ENCODE peak calls at places on chromosomes 7 and 10, in four cellular contexts. J is H1, O is mesendoderm, U is H9. L is an unnamed sample.

GRCh38 chr7:101996131-101996691 is 178.8 kb downstream of the CUX1 start:
- DNase-seq in J (no peak), O (no peak), U (no peak), L (no peak)

GRCh38 chr7:93055543-93056107 is 62.2 kb downstream of the SAMD9 start:
- DNase-seq in J (no peak), O (peak; percentile 40), U (no peak), L (peak; percentile 62)

GRCh38 chr10:131792809-131793208 is 108.0 kb upstream of the PPP2R2D start:
- DNase-seq in J (no peak), O (no peak), U (peak; percentile 15), L (no peak)

GRCh38 chr10:79143879-79144278 is 75.1 kb downstream of the ZMIZ1 start:
- DNase-seq in J (no peak), O (no peak), U (no peak), L (no peak)

GRCh38 chr7:44257213-44257612 is 56.4 kb downstream of the YKT6 start:
- DNase-seq in J (no peak), O (no peak), U (no peak), L (no peak)

GRCh38 chr7:2864204-2864985 is 20.3 kb upstream of the GNA12 start:
- DNase-seq in J (no peak), O (peak; percentile 58), U (no peak), L (no peak)

GRCh38 chr7:80644054-80644453 is 5.6 kb downstream of the CD36 start:
- DNase-seq in J (no peak), O (no peak), U (no peak), L (no peak)

GRCh38 chr7:24967696-24968095 is 12.3 kb downstream of the OSBPL3 start:
- DNase-seq in J (no peak), O (no peak), U (no peak), L (no peak)

GRCh38 chr10:1739751-1740150 is 2.4 kb upstream of the ADARB2 start:
- DNase-seq in J (no peak), O (peak; percentile 44), U (peak; percentile 72), L (no peak)

GRCh38 chr7:102280521-102280920 is 6.1 kb upstream of the SH2B2 start:
- DNase-seq in J (no peak), O (no peak), U (no peak), L (no peak)

GRCh38 chr7:137847418-137848050 is 760 bp upstream of the DGKI start:
- DNase-seq in J (peak; percentile 72), O (peak; percentile 48), U (peak; percentile 50), L (no peak)

GRCh38 chr10:32459072-32459703 is 13.2 kb downstream of the CCDC7 start:
- DNase-seq in J (no peak), O (no peak), U (no peak), L (no peak)

GRCh38 chr10:119507115-119507514 is 35.4 kb downstream of the RGS10 start:
- DNase-seq in J (no peak), O (no peak), U (no peak), L (no peak)
- H4K5ac ChIP-seq in J (no peak overlapping the region), O (no peak overlapping the region), U (no peak overlapping the region), L (no peak overlapping the region)

GRCh38 chr7:30322656-30323355 is 38.4 kb downstream of the ZNRF2 start:
- DNase-seq in J (no peak), O (peak; percentile 37), U (no peak), L (no peak)
- H3K27ac ChIP-seq in J (no peak overlapping the region), O (no peak overlapping the region), U (peak overlapping the region; percentile 34), L (no peak overlapping the region)

DNA sequence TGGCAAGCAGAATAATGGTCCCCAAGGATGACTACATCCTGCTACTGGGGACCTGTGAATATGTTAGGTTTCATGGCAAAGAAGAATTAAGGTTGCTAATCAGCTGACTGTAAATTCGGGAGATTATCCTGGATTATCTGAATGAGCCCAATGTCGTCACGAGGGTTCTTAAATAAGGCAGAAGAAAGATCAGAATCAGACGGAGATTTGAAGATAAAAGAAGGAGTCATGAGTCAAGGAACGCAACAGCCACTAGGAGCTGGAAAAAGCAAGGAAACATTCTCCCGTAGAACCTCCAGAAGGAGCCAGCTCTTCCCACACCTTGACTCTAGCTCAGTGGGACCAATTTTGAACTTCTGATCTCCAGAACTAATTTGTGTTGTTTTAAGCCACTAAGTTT is 82.9 kb upstream of the APBB1IP start:
- DNase-seq in J (no peak), O (no peak), U (no peak), L (no peak)
- H4K5ac ChIP-seq in J (no peak overlapping the region), O (no peak overlapping the region), U (no peak overlapping the region), L (no peak overlapping the region)

GRCh38 chr7:128792471-128793183 is 859 bp downstream of the CCDC136 start:
- DNase-seq in J (no peak), O (no peak), U (no peak), L (no peak)

GRCh38 chr7:128791121-128791967 is 424 bp upstream of the CCDC136 start:
- DNase-seq in J (peak; percentile 86), O (peak; percentile 68), U (peak; percentile 79), L (peak; percentile 38)

GRCh38 chr7:128788446-128789412 is 3.0 kb upstream of the CCDC136 start:
- DNase-seq in J (no peak), O (no peak), U (no peak), L (no peak)

GRCh38 chr7:128791968-128792319 is at the start of gene CCDC136:
- DNase-seq in J (no peak), O (no peak), U (no peak), L (peak; percentile 27)

DNA sequence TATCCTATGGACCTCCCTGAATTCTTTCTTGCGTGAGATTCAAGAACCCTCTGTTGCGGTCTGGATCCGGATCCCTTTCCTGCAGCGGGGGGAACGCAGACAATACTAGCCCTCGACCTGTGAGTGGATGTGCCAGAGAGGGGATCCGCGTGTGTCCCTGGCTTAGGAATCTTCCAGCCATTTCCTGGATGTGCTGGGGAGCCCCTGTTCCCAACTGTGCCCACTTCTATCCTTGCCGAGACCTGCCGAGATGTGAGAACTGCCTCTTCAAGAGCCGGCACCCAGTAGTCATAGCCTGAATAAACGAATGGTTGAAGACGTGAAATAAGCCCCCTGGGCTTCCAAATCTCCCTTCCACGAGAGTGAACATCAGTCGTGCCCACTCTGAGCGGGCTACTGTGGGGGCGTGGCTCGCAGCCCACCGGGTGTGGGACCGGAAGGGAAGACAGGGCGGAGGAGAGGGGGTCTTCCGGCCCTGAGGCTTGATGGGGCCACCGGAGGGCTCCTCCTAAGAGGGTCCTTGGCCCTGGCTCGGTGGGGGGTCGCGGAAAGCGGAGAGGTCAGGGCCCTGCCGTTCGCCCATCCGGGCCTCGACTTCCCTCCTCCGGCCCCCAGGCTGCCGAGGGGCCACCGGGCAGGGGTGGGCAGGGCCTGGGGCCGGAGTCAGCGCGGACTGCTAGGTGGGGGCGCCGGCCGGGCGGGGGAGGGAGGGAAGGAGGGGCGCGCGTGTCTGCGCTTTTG is 1.3 kb upstream of the CCDC136 start:
- DNase-seq in J (peak; percentile 82), O (peak; percentile 28), U (peak; percentile 59), L (no peak)
- H3K27ac ChIP-seq in J (no peak overlapping the region), O (no peak overlapping the region), U (no peak overlapping the region), L (no peak overlapping the region)

GRCh38 chr7:51543801-51544553 is 227.4 kb upstream of the COBL start:
- DNase-seq in J (no peak), O (peak; percentile 32), U (no peak), L (no peak)

GRCh38 chr7:51539840-51540239 is 223.2 kb upstream of the COBL start:
- DNase-seq in J (no peak), O (no peak), U (no peak), L (no peak)

GRCh38 chr7:51551070-51551469 is 234.5 kb upstream of the COBL start:
- DNase-seq in J (no peak), O (no peak), U (no peak), L (no peak)

DNA sequence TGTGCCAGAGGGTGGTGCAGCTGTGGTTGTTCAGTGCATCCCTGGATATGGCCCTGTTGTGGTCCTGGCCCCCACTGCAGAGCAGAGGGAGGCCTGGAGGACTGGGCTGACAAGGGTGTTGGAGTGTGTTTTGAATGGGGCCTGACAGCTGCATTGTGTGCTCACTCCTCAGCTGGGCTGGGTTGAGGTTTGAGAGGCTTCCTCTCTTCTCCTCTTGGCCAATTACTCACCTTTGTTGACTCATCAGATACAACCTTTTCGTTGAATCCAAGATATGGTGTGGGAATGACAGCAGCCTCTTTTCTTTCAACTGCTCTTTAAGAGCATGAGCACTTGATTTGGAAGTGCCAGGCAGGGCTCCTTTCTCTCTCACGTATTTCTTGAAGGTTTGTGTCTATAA is 228.5 kb upstream of the COBL start:
- DNase-seq in J (no peak), O (no peak), U (no peak), L (no peak)
- H4K5ac ChIP-seq in J (no peak overlapping the region), O (no peak overlapping the region), U (no peak overlapping the region), L (no peak overlapping the region)

DNA sequence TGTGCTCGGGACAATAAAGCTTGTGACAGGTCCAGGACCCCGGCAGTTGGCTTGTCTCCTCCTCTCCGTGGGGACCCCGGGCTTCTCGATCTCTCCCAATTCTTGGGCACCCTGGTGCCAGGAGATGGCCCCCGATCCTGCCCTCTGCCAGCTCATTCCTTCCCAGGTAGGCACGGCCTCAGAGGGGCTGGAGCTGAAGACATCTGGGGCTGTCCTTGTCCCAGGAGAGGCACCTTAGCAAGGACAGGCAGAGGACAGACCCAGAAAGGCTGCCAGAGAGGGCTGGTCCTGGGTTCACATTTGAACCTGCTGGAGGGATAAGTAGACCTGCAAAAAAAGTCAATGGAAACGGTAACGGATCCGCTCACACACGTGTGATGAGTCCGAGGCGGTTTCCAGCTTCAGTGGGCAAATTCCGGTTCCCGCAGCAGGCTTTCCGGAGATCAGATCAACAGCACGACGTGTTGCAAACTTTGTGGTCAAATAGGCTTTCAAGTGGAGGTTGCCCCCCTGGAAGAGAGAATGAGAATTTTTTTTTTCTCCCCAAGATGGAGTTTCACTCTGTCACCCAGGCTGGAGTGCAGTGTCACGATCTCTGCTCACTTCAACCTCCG is 47.7 kb upstream of the GTF2IRD1 start:
- DNase-seq in J (no peak), O (no peak), U (no peak), L (no peak)
- H3K27ac ChIP-seq in J (no peak overlapping the region), O (no peak overlapping the region), U (no peak overlapping the region), L (no peak overlapping the region)

DNA sequence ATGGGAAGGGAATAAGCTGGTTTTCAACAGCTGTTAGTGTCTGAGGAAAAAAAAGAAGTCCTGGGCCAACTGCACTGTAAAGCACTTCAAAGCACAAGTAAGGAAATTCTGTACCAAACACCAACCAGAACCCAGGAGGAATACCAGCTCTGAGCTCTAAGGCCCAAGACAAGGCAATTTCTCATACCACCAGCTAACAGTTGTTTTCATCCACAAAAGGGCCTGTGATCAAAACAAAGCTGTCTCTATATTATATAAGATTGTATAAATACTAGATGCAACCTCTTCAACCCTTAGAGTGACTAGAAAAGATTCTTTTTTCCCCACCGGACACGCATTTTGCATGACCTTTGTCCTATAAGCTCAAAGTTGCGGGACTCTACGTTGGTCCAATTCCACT is 6.1 kb upstream of the MEOX2 start:
- DNase-seq in J (no peak), O (no peak), U (no peak), L (no peak)
- H4K5ac ChIP-seq in J (no peak overlapping the region), O (no peak overlapping the region), U (no peak overlapping the region), L (no peak overlapping the region)

GRCh38 chr10:17213646-17214349 is 12.3 kb upstream of the TRDMT1 start:
- DNase-seq in J (no peak), O (no peak), U (no peak), L (peak; percentile 83)
- H3K27ac ChIP-seq in J (no peak overlapping the region), O (peak overlapping the region; percentile 25), U (no peak overlapping the region), L (peak overlapping the region; percentile 93)

L was measured in IMR-90.